ENCODE peak calls at places on chromosomes 11 and 22, in ten cellular contexts. U, V, I, X, F, O, D, P, E and W are unnamed samples.

GRCh38 chr11:11416502-11416901 is 63.5 kb upstream of the CSNK2A3 start:
- DNase-seq in U (no peak), V (peak), I (peak), X (no peak), F (no peak), O (no peak), D (no peak), P (no peak), E (no peak), W (peak)

GRCh38 chr22:41446057-41446501 is 522 bp downstream of the TOB2 start:
- DNase-seq in U (no peak), V (no peak), I (peak), X (no peak), F (no peak), O (peak), D (no peak), P (peak), E (no peak), W (peak)

GRCh38 chr11:131195801-131196517 is 174.5 kb upstream of the NTM start:
- DNase-seq in U (peak), V (peak), I (peak), X (no peak), F (no peak), O (no peak), D (peak), P (peak), E (no peak), W (peak)

GRCh38 chr11:118774032-118774431 is 16.9 kb downstream of the DDX6 start:
- DNase-seq in U (no peak), V (no peak), I (no peak), X (no peak), F (no peak), O (no peak), D (no peak), P (no peak), E (no peak), W (no peak)

GRCh38 chr22:19941365-19942070 is at the start of the genes COMT and TXNRD2:
- DNase-seq in U (no peak), V (peak), I (peak), X (peak), F (peak), O (peak), D (peak), P (peak), E (peak), W (peak)

GRCh38 chr11:72930011-72930410 is 115.8 kb downstream of the ATG16L2 start:
- DNase-seq in U (peak), V (peak), I (no peak), X (no peak), F (no peak), O (no peak), D (peak), P (peak), E (no peak), W (peak)

GRCh38 chr11:66432597-66432996 is 6.1 kb downstream of the MRPL11 start:
- DNase-seq in U (no peak), V (no peak), I (no peak), X (no peak), F (no peak), O (no peak), D (no peak), P (no peak), E (no peak), W (no peak)

GRCh38 chr11:10454902-10455631 is at the start of gene AMPD3:
- DNase-seq in U (peak), V (peak), I (peak), X (no peak), F (no peak), O (no peak), D (peak), P (peak), E (peak), W (peak)

GRCh38 chr22:50125029-50125428 is 35.2 kb downstream of the MOV10L1 start:
- DNase-seq in U (no peak), V (no peak), I (no peak), X (no peak), F (no peak), O (no peak), D (no peak), P (no peak), E (no peak), W (no peak)

GRCh38 chr11:14148653-14149273 is 186.2 kb downstream of the SPON1 start:
- DNase-seq in U (peak), V (peak), I (peak), X (no peak), F (no peak), O (no peak), D (peak), P (peak), E (no peak), W (peak)

GRCh38 chr11:69461272-69461962 is 20.0 kb upstream of the LINC01488 start:
- DNase-seq in U (no peak), V (no peak), I (no peak), X (no peak), F (no peak), O (no peak), D (no peak), P (no peak), E (no peak), W (no peak)

GRCh38 chr11:72239296-72239848 is 4.6 kb downstream of the PHOX2A start:
- DNase-seq in U (no peak), V (peak), I (peak), X (no peak), F (no peak), O (no peak), D (peak), P (peak), E (peak), W (peak)

GRCh38 chr11:77250881-77251640 is 50.4 kb downstream of the GDPD4 start:
- DNase-seq in U (no peak), V (peak), I (peak), X (no peak), F (no peak), O (no peak), D (no peak), P (peak), E (no peak), W (peak)

GRCh38 chr11:30113326-30113873 is 96.6 kb upstream of the KCNA4 start:
- DNase-seq in U (no peak), V (no peak), I (no peak), X (no peak), F (no peak), O (no peak), D (no peak), P (no peak), E (no peak), W (no peak)

GRCh38 chr11:39541945-39542351 is 1917.5 kb downstream of the LRRC4C start:
- DNase-seq in U (no peak), V (no peak), I (no peak), X (no peak), F (no peak), O (no peak), D (no peak), P (no peak), E (no peak), W (no peak)

GRCh38 chr11:125517116-125517804 is 21.2 kb upstream of the FEZ1 start:
- DNase-seq in U (peak), V (peak), I (peak), X (no peak), F (no peak), O (no peak), D (peak), P (peak), E (peak), W (peak)

GRCh38 chr11:70688142-70688541 is 289.8 kb downstream of the CTTN start:
- DNase-seq in U (no peak), V (no peak), I (no peak), X (no peak), F (no peak), O (no peak), D (no peak), P (no peak), E (no peak), W (no peak)

GRCh38 chr11:108933630-108934029 is 268.8 kb downstream of the DDX10 start:
- DNase-seq in U (no peak), V (peak), I (peak), X (no peak), F (no peak), O (no peak), D (no peak), P (peak), E (no peak), W (peak)

GRCh38 chr11:104624021-104624420 is 274.2 kb downstream of the CASP12 start:
- DNase-seq in U (no peak), V (no peak), I (no peak), X (no peak), F (no peak), O (no peak), D (no peak), P (no peak), E (no peak), W (peak)

GRCh38 chr11:119800619-119801018 is 71.6 kb upstream of the NECTIN1 start:
- DNase-seq in U (no peak), V (no peak), I (no peak), X (no peak), F (no peak), O (no peak), D (no peak), P (no peak), E (no peak), W (no peak)

GRCh38 chr11:117010808-117011540 is 87.3 kb downstream of the SIK3 start:
- DNase-seq in U (no peak), V (peak), I (peak), X (no peak), F (no peak), O (no peak), D (no peak), P (peak), E (no peak), W (peak)

GRCh38 chr11:3615998-3616397 is 25.8 kb downstream of the ART5 start:
- DNase-seq in U (peak), V (no peak), I (no peak), X (no peak), F (no peak), O (no peak), D (no peak), P (no peak), E (no peak), W (no peak)

GRCh38 chr22:20140521-20140964 is 8.9 kb downstream of the ZDHHC8 start:
- DNase-seq in U (no peak), V (no peak), I (no peak), X (no peak), F (no peak), O (no peak), D (no peak), P (no peak), E (no peak), W (no peak)

GRCh38 chr11:72814831-72815618 is 814 bp downstream of the ATG16L2 start:
- DNase-seq in U (peak), V (peak), I (peak), X (no peak), F (no peak), O (peak), D (no peak), P (peak), E (no peak), W (peak)

GRCh38 chr11:129374993-129375721 is 491 bp upstream of the BARX2 start:
- DNase-seq in U (no peak), V (no peak), I (no peak), X (peak), F (no peak), O (no peak), D (peak), P (no peak), E (peak), W (peak)

GRCh38 chr11:119116601-119117000 is 4.8 kb upstream of the HINFP start:
- DNase-seq in U (no peak), V (no peak), I (no peak), X (no peak), F (no peak), O (no peak), D (no peak), P (no peak), E (no peak), W (no peak)

GRCh38 chr22:32328306-32329201 is 29.1 kb upstream of the RFPL3 start:
- DNase-seq in U (no peak), V (no peak), I (no peak), X (no peak), F (no peak), O (no peak), D (no peak), P (no peak), E (no peak), W (no peak)

GRCh38 chr11:119424276-119424675 is 1.3 kb upstream of the THY1 start:
- DNase-seq in U (no peak), V (no peak), I (no peak), X (no peak), F (no peak), O (no peak), D (no peak), P (no peak), E (no peak), W (no peak)

GRCh38 chr11:70186936-70187335 is 16.2 kb upstream of the FADD start:
- DNase-seq in U (no peak), V (no peak), I (no peak), X (no peak), F (no peak), O (no peak), D (no peak), P (no peak), E (no peak), W (no peak)

GRCh38 chr11:121870202-121871045 is 245.6 kb downstream of the BLID start:
- DNase-seq in U (no peak), V (peak), I (no peak), X (no peak), F (no peak), O (no peak), D (peak), P (peak), E (no peak), W (no peak)